ENCODE peak calls at places on chromosomes 16 and 17, in five cellular contexts. One of them, this sample, is unnamed.

GRCh38 chr16:49454426-49455180 is 81.0 kb downstream of the C16orf78 start:
- DNase-seq in HFF-Myc: no peak
- DNase-seq in A549: no peak
- DNase-seq in neural progenitor cell: no peak
- DNase-seq in type B pancreatic cell: no peak
- DNase-seq in this sample: no peak

GRCh38 chr16:87178977-87179376 is 138.2 kb downstream of the C16orf95 start:
- DNase-seq in HFF-Myc: no peak
- DNase-seq in A549: no peak
- DNase-seq in neural progenitor cell: no peak
- DNase-seq in type B pancreatic cell: no peak
- DNase-seq in this sample: no peak

GRCh38 chr17:64575431-64575830 is 68.7 kb downstream of the CEP95 start:
- DNase-seq in HFF-Myc: no peak
- DNase-seq in A549: no peak
- DNase-seq in neural progenitor cell: no peak
- DNase-seq in type B pancreatic cell: no peak
- DNase-seq in this sample: no peak

GRCh38 chr16:8869212-8869987 is 594 bp upstream of the CARHSP1 start:
- DNase-seq in HFF-Myc: no peak
- DNase-seq in A549: no peak
- DNase-seq in neural progenitor cell: peak; percentile 77
- DNase-seq in type B pancreatic cell: no peak
- DNase-seq in this sample: no peak

GRCh38 chr16:53732296-53732929 is 28.5 kb downstream of the FTO start:
- DNase-seq in HFF-Myc: no peak
- DNase-seq in A549: peak; percentile 93
- DNase-seq in neural progenitor cell: no peak
- DNase-seq in type B pancreatic cell: no peak
- DNase-seq in this sample: no peak

GRCh38 chr17:61503961-61504360 is 51.7 kb downstream of the TBX4 start:
- DNase-seq in HFF-Myc: no peak
- DNase-seq in A549: no peak
- DNase-seq in neural progenitor cell: no peak
- DNase-seq in type B pancreatic cell: no peak
- DNase-seq in this sample: no peak

GRCh38 chr16:22008215-22009142 is 568 bp downstream of the MOSMO start:
- DNase-seq in HFF-Myc: no peak
- DNase-seq in A549: peak; percentile 16
- DNase-seq in neural progenitor cell: peak; percentile 58
- DNase-seq in type B pancreatic cell: peak; percentile 71
- DNase-seq in this sample: no peak

GRCh38 chr17:80455328-80455710 is 21.1 kb downstream of the NPTX1 start:
- DNase-seq in HFF-Myc: no peak
- DNase-seq in A549: no peak
- DNase-seq in neural progenitor cell: peak; percentile 86
- DNase-seq in type B pancreatic cell: no peak
- DNase-seq in this sample: no peak

GRCh38 chr17:47847341-47848197 is 3.4 kb downstream of the SP6 start:
- DNase-seq in HFF-Myc: no peak
- DNase-seq in A549: no peak
- DNase-seq in neural progenitor cell: peak; percentile 80
- DNase-seq in type B pancreatic cell: no peak
- DNase-seq in this sample: no peak
- TF ChIP-seq CTCF in HFF-Myc: peak; percentile 8
- TF ChIP-seq CTCF in A549: no peak
- TF ChIP-seq CTCF in neural progenitor cell: peak; percentile 60
- TF ChIP-seq CTCF in type B pancreatic cell: peak; percentile 42
- TF ChIP-seq CTCF in this sample: peak; percentile 29

GRCh38 chr16:67255553-67256030 is 6.8 kb downstream of the SLC9A5 start:
- DNase-seq in HFF-Myc: no peak
- DNase-seq in A549: no peak
- DNase-seq in neural progenitor cell: no peak
- DNase-seq in type B pancreatic cell: no peak
- DNase-seq in this sample: no peak

GRCh38 chr16:67252806-67253497 is 4.2 kb downstream of the SLC9A5 start:
- DNase-seq in HFF-Myc: no peak
- DNase-seq in A549: no peak
- DNase-seq in neural progenitor cell: no peak
- DNase-seq in type B pancreatic cell: no peak
- DNase-seq in this sample: no peak

GRCh38 chr16:67257486-67258159 is 8.8 kb downstream of the SLC9A5 start:
- DNase-seq in HFF-Myc: no peak
- DNase-seq in A549: no peak
- DNase-seq in neural progenitor cell: no peak
- DNase-seq in type B pancreatic cell: no peak
- DNase-seq in this sample: no peak

GRCh38 chr16:67256701-67257230 is 8.0 kb downstream of the SLC9A5 start:
- DNase-seq in HFF-Myc: no peak
- DNase-seq in A549: no peak
- DNase-seq in neural progenitor cell: no peak
- DNase-seq in type B pancreatic cell: no peak
- DNase-seq in this sample: no peak

GRCh38 chr16:67254809-67255552 is 6.2 kb downstream of the SLC9A5 start:
- DNase-seq in HFF-Myc: no peak
- DNase-seq in A549: no peak
- DNase-seq in neural progenitor cell: no peak
- DNase-seq in type B pancreatic cell: no peak
- DNase-seq in this sample: no peak
- TF ChIP-seq CTCF in HFF-Myc: no peak
- TF ChIP-seq CTCF in A549: no peak
- TF ChIP-seq CTCF in neural progenitor cell: no peak
- TF ChIP-seq CTCF in type B pancreatic cell: no peak
- TF ChIP-seq CTCF in this sample: no peak

DNA sequence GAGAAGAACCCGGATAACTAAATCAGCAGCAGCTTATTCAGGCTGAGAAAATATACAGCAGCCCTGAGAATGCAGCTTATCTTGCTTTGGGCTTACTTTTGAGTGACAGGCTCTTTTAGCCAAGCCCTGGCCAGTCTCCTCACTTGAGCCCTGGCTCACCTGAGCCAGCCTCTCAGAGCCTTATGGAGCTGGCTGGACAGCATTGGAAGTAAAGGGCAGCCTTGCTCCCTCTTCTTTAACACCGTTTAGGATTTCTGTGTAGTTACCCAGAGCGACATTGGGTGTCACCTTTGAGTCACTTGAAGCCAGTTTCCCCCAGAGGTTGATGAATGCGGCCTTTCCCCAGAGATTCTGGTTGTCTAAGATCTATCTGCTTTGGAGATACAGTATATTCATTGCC is 7.7 kb upstream of the NPIPB2 start:
- DNase-seq in HFF-Myc: no peak
- DNase-seq in A549: peak; percentile 62
- DNase-seq in neural progenitor cell: peak; percentile 75
- DNase-seq in type B pancreatic cell: no peak
- DNase-seq in this sample: no peak
- TF ChIP-seq CTCF in HFF-Myc: peak; percentile 60
- TF ChIP-seq CTCF in A549: peak; percentile 60
- TF ChIP-seq CTCF in neural progenitor cell: peak; percentile 56
- TF ChIP-seq CTCF in type B pancreatic cell: peak; percentile 62
- TF ChIP-seq CTCF in this sample: peak; percentile 57

GRCh38 chr17:59004338-59005111 is 102.2 kb downstream of the TRIM37 start:
- DNase-seq in HFF-Myc: peak; percentile 33
- DNase-seq in A549: peak; percentile 70
- DNase-seq in neural progenitor cell: peak; percentile 67
- DNase-seq in type B pancreatic cell: no peak
- DNase-seq in this sample: peak; percentile 23
- TF ChIP-seq CTCF in HFF-Myc: peak; percentile 86
- TF ChIP-seq CTCF in A549: peak; percentile 99
- TF ChIP-seq CTCF in neural progenitor cell: peak; percentile 94
- TF ChIP-seq CTCF in type B pancreatic cell: peak; percentile 98
- TF ChIP-seq CTCF in this sample: peak; percentile 95

GRCh38 chr17:2935622-2936021 is 127.8 kb downstream of the OR1D5 start:
- DNase-seq in HFF-Myc: no peak
- DNase-seq in A549: no peak
- DNase-seq in neural progenitor cell: no peak
- DNase-seq in type B pancreatic cell: no peak
- DNase-seq in this sample: no peak

GRCh38 chr17:2936351-2936750 is 127.1 kb downstream of the OR1D5 start:
- DNase-seq in HFF-Myc: no peak
- DNase-seq in A549: no peak
- DNase-seq in neural progenitor cell: no peak
- DNase-seq in type B pancreatic cell: no peak
- DNase-seq in this sample: no peak

GRCh38 chr17:2939714-2940351 is 123.6 kb downstream of the OR1D5 start:
- DNase-seq in HFF-Myc: no peak
- DNase-seq in A549: no peak
- DNase-seq in neural progenitor cell: no peak
- DNase-seq in type B pancreatic cell: no peak
- DNase-seq in this sample: no peak

GRCh38 chr17:2936771-2937321 is 126.6 kb downstream of the OR1D5 start:
- DNase-seq in HFF-Myc: no peak
- DNase-seq in A549: no peak
- DNase-seq in neural progenitor cell: no peak
- DNase-seq in type B pancreatic cell: no peak
- DNase-seq in this sample: no peak

DNA sequence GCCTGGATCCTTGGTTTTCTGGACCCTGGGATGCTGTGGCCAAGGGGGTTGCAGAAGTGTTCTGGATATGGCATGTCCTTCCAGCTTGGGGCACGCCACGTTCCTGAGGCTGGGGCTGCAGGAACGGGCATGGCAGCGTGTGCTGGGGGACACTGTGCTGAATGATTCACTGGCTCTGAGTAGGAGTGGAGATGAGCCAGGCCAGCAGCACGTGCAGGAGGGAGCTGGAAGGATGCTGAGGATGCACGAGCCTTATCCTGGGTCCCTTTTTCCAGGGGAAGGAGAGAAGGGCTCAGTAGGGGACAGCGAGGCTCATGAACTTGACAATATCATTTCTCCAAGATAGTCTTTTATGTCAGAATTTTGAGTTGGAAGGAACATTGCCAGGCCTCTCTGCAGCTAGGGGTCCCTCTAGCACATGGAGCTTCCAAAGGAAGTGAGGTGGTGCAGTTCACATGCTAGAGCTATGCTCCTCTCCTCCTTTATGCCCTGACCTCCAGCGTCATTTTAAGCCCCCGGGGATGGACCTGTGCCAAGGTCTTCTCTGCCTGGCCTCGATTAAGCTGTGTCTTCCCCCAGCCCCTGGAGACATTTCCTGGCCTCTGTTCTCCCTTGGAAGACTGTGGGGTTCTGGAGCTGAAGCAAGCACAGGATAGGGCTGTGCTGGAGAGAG is 125.9 kb downstream of the OR1D5 start:
- DNase-seq in HFF-Myc: no peak
- DNase-seq in A549: no peak
- DNase-seq in neural progenitor cell: no peak
- DNase-seq in type B pancreatic cell: no peak
- DNase-seq in this sample: no peak
- TF ChIP-seq CTCF in HFF-Myc: peak; percentile 38
- TF ChIP-seq CTCF in A549: no peak
- TF ChIP-seq CTCF in neural progenitor cell: no peak
- TF ChIP-seq CTCF in type B pancreatic cell: no peak
- TF ChIP-seq CTCF in this sample: peak; percentile 30

DNA sequence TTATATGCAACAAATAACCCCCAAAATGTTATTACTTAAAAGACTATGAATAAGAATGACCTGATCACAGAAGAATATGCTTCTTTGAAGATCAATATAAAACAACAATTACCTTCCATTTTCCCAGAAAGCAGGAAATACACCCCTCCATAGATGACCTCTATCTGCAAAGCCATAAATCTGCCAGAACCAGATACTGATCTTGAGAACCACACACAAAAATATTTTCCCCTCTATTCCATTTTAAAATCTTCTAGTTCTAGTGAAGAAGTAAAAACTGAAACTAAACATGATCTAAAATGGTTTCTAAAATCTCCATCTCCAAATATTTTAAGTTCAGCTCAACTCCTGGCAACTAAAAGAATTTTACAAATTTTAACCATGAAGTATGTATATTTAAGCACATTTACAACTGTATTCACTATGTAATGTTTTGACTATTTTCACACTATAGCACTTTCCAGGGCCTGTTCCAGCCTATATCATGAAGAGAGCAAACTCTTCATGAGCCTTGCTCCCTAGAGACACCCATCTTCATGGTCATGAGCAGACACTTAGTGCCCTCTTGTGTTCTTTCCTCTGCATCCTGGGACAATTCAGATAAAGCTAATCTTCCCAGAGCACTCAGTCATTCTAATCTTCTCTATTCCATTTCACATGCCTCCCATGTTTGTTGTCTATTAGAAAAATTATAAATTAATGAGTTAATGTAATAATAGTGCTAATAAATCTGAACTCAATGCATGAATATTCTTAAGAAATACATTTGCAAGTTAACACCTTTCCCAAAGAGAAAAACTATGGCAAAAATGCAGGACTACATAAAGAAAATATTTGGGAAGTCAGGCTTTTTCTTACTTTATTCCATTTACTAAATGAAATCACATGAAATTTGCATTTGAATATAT is 87.0 kb downstream of the HELZ start:
- DNase-seq in HFF-Myc: no peak
- DNase-seq in A549: peak; percentile 71
- DNase-seq in neural progenitor cell: peak; percentile 9
- DNase-seq in type B pancreatic cell: no peak
- DNase-seq in this sample: no peak
- TF ChIP-seq CTCF in HFF-Myc: peak; percentile 31
- TF ChIP-seq CTCF in A549: peak; percentile 84
- TF ChIP-seq CTCF in neural progenitor cell: peak; percentile 18
- TF ChIP-seq CTCF in type B pancreatic cell: peak; percentile 59
- TF ChIP-seq CTCF in this sample: peak; percentile 11

GRCh38 chr17:41775394-41776226 is 10.9 kb downstream of the JUP start:
- DNase-seq in HFF-Myc: no peak
- DNase-seq in A549: peak; percentile 81
- DNase-seq in neural progenitor cell: peak; percentile 84
- DNase-seq in type B pancreatic cell: no peak
- DNase-seq in this sample: no peak

GRCh38 chr17:41773731-41774193 is 12.7 kb downstream of the JUP start:
- DNase-seq in HFF-Myc: no peak
- DNase-seq in A549: no peak
- DNase-seq in neural progenitor cell: no peak
- DNase-seq in type B pancreatic cell: no peak
- DNase-seq in this sample: no peak

GRCh38 chr17:41777579-41778188 is 8.8 kb downstream of the JUP start:
- DNase-seq in HFF-Myc: peak; percentile 84
- DNase-seq in A549: peak; percentile 98
- DNase-seq in neural progenitor cell: no peak
- DNase-seq in type B pancreatic cell: no peak
- DNase-seq in this sample: peak; percentile 69

GRCh38 chr17:41779954-41780353 is 6.6 kb downstream of the JUP start:
- DNase-seq in HFF-Myc: no peak
- DNase-seq in A549: no peak
- DNase-seq in neural progenitor cell: no peak
- DNase-seq in type B pancreatic cell: no peak
- DNase-seq in this sample: no peak

GRCh38 chr17:41777157-41777578 is 9.3 kb downstream of the JUP start:
- DNase-seq in HFF-Myc: no peak
- DNase-seq in A549: peak; percentile 87
- DNase-seq in neural progenitor cell: peak; percentile 60
- DNase-seq in type B pancreatic cell: no peak
- DNase-seq in this sample: no peak
- TF ChIP-seq CTCF in HFF-Myc: no peak
- TF ChIP-seq CTCF in A549: peak; percentile 28
- TF ChIP-seq CTCF in neural progenitor cell: no peak
- TF ChIP-seq CTCF in type B pancreatic cell: no peak
- TF ChIP-seq CTCF in this sample: no peak

GRCh38 chr16:5918553-5919127 is 821.0 kb upstream of the EEF2KMT start:
- DNase-seq in HFF-Myc: no peak
- DNase-seq in A549: no peak
- DNase-seq in neural progenitor cell: peak; percentile 26
- DNase-seq in type B pancreatic cell: no peak
- DNase-seq in this sample: no peak
- TF ChIP-seq CTCF in HFF-Myc: no peak
- TF ChIP-seq CTCF in A549: no peak
- TF ChIP-seq CTCF in neural progenitor cell: peak; percentile 53
- TF ChIP-seq CTCF in type B pancreatic cell: no peak
- TF ChIP-seq CTCF in this sample: no peak

This sample was measured in AG09319.